ENCODE peak calls at places on chromosomes 1 and 21, in six cellular contexts. T, X, G, Z, M and B are unnamed samples.

GRCh38 chr1:102434421-102434820 is 437.7 kb upstream of the OLFM3 start:
- DNase-seq in G (no peak), X (no peak), M (peak), T (peak), Z (no peak), B (no peak)

GRCh38 chr1:42380617-42381423 is at the start of gene RIMKLA:
- DNase-seq in G (peak), M (peak), Z (no peak), X (peak), T (peak), B (peak)

GRCh38 chr1:235639586-235640205 is 9.9 kb downstream of the GNG4 start:
- DNase-seq in Z (no peak), X (no peak), M (no peak), T (no peak), G (no peak), B (no peak)

GRCh38 chr21:33703750-33704606 is 61.7 kb downstream of the ITSN1 start:
- DNase-seq in G (no peak), M (no peak), X (peak), T (no peak), Z (no peak), B (no peak)

GRCh38 chr1:63442141-63442475 is 74.7 kb downstream of the ALG6 start:
- DNase-seq in G (no peak), M (no peak), T (no peak), Z (no peak), X (peak), B (no peak)

GRCh38 chr1:204523605-204524215 is 7.5 kb downstream of the MDM4 start:
- DNase-seq in X (no peak), M (peak), T (no peak), G (no peak), Z (no peak), B (no peak)

GRCh38 chr1:232421143-232421796 is 208.7 kb downstream of the SIPA1L2 start:
- DNase-seq in X (no peak), M (no peak), Z (no peak), G (no peak), T (no peak), B (no peak)

GRCh38 chr1:6827081-6827480 is 41.8 kb downstream of the CAMTA1 start:
- DNase-seq in Z (no peak), X (no peak), T (no peak), M (no peak), G (no peak), B (no peak)

GRCh38 chr1:44481701-44482100 is 76.6 kb downstream of the RNF220 start:
- DNase-seq in T (no peak), X (no peak), G (no peak), M (no peak), Z (no peak), B (no peak)

GRCh38 chr1:100510441-100510840 is 27.5 kb upstream of the GPR88 start:
- DNase-seq in Z (no peak), G (no peak), M (no peak), T (no peak), X (no peak), B (no peak)

GRCh38 chr1:1197551-1198422 is 8.6 kb downstream of the TNFRSF18 start:
- DNase-seq in G (no peak), X (no peak), Z (no peak), T (no peak), M (no peak), B (no peak)

GRCh38 chr1:84996846-84997666 is at the start of gene MCOLN2:
- DNase-seq in M (no peak), Z (no peak), X (peak), G (peak), T (peak), B (peak)
- TF ChIP-seq BHLHE40 in M (no peak), Z (peak), X (no peak), G (no peak), T (no peak), B (no peak)

GRCh38 chr1:66278260-66279046 is 255.5 kb upstream of the SGIP1 start:
- DNase-seq in G (no peak), M (no peak), Z (peak), X (no peak), T (no peak), B (no peak)
- TF ChIP-seq BHLHE40 in G (no peak), M (no peak), Z (no peak), X (no peak), T (no peak), B (no peak)

DNA sequence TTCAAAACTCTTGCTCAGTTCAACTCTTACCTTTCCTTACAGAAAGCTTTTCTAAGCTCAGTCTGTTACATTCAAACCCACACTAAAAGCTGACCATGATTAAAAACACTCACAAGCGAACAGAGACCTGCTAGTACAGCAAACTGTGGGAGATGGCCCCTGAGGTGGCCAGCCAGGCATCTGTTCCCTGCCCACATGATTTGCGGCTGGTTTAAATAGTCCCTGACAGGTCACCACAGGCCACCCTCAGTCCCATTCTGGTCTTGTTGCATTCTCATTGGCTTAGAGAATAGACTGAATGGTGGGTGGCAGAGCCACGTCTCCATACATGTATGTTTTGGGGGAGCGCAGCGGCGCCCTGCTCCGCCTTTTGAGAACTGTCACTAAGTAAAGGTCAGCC is 2.3 kb upstream of the ACTA1 start:
- DNase-seq in Z (no peak), T (peak), X (no peak), M (no peak), G (no peak), B (no peak)
- TF ChIP-seq BHLHE40 in Z (no peak), T (no peak), X (no peak), M (no peak), G (no peak), B (no peak)

GRCh38 chr1:239302716-239303115 is 83.7 kb upstream of the CHRM3 start:
- DNase-seq in G (no peak), Z (no peak), M (no peak), X (no peak), T (no peak), B (no peak)
- TF ChIP-seq BHLHE40 in G (no peak), Z (no peak), M (no peak), X (no peak), T (no peak), B (no peak)

DNA sequence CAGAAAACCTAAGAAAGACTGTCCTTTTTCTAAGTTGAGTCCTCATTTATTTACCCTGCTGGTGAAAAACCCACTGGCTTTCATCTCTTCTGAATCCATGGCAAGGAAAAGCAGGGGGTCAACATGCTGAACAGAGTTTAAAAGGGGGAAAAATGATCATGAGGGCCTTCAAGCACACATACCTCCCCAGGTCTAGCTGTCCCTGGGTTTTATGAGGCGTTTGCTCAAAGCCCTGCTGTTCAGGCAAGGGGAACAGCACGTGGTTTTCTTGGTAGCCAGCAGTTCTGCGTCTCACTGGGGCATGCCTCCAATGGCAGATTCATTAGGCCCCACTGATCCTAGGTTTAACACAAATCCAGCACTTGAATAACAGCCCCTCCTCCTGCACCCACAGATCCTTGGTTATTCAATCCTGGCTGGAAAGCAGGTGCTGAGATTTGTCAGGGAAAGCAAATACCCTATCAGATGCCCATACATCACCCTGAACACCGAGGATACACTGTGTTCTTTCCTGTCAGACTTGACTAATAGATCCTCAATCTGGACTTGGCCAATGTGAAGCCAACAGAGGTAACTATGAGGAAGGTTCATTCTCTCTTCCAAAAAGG is 106.5 kb downstream of the ZC3H11B start:
- DNase-seq in Z (no peak), M (no peak), T (no peak), G (no peak), X (no peak), B (no peak)
- TF ChIP-seq BHLHE40 in Z (no peak), M (no peak), T (no peak), G (no peak), X (no peak), B (no peak)

GRCh38 chr1:200005160-200005559 is 22.4 kb upstream of the NR5A2 start:
- DNase-seq in X (peak), T (no peak), M (no peak), Z (no peak), G (no peak), B (no peak)
- TF ChIP-seq BHLHE40 in X (no peak), T (no peak), M (no peak), Z (no peak), G (no peak), B (no peak)